ENCODE peak calls at places on chromosomes 13 and 19, in four cellular contexts. F is CD4-positive, alpha-beta memory T cell; V is spleen; J is Karpas-422. U is an unnamed sample. For H3K4me1, the result is how much of the 10 kb centered on the place peaks cover.

GRCh38 chr13:106548064-106548696 is 12.7 kb upstream of the EFNB2 start:
- DNase-seq in V (no peak), F (no peak), J (no peak), U (no peak)

GRCh38 chr13:78137404-78138142 is 218.9 kb upstream of the EDNRB start:
- DNase-seq in F (no peak), V (no peak), J (peak), U (no peak)

GRCh38 chr19:5718032-5718578 is 1.8 kb downstream of the LONP1 start:
- DNase-seq in J (no peak), F (no peak), V (no peak), U (no peak)

GRCh38 chr13:76994281-76994680 is 2.4 kb downstream of the CLN5 start:
- DNase-seq in F (no peak), J (no peak), V (no peak), U (no peak)

GRCh38 chr13:70666883-70667282 is 558.6 kb upstream of the KLHL1 start:
- DNase-seq in J (no peak), F (no peak), V (no peak), U (no peak)

GRCh38 chr13:60417734-60418133 is 20.7 kb downstream of the TDRD3 start:
- DNase-seq in J (no peak), V (no peak), F (no peak), U (no peak)

GRCh38 chr13:80307401-80307987 is 33.4 kb downstream of the SPRY2 start:
- DNase-seq in F (no peak), V (no peak), J (no peak), U (no peak)

GRCh38 chr19:56969726-56970125 is 129.2 kb upstream of the PEG3 start:
- DNase-seq in V (no peak), F (no peak), J (no peak), U (no peak)

GRCh38 chr13:92950771-92951170 is 275.8 kb upstream of the GPC6 start:
- DNase-seq in F (no peak), V (no peak), J (no peak), U (no peak)

GRCh38 chr19:47430041-47430802 is 10.9 kb upstream of the MEIS3 start:
- DNase-seq in V (no peak), F (peak), J (no peak), U (peak)

GRCh38 chr19:48461651-48461981 is 6.2 kb downstream of the KCNJ14 start:
- DNase-seq in F (no peak), J (no peak), V (no peak), U (no peak)

GRCh38 chr13:46712524-46712923 is 84.4 kb downstream of the ESD start:
- DNase-seq in F (no peak), J (no peak), V (no peak), U (no peak)

GRCh38 chr13:105410602-105411001 is 1124.9 kb downstream of the EFNB2 start:
- DNase-seq in V (peak), J (peak), F (peak), U (peak)

GRCh38 chr19:47099576-47100050 is 14.0 kb downstream of the ZC3H4 start:
- DNase-seq in V (peak), J (no peak), F (no peak), U (no peak)

GRCh38 chr19:34364830-34365462 is at the start of gene GPI:
- DNase-seq in F (peak), V (peak), J (peak), U (peak)

GRCh38 chr13:72507394-72508199 is 219.8 kb downstream of the MZT1 start:
- DNase-seq in F (no peak), V (no peak), J (no peak), U (no peak)

GRCh38 chr13:24328145-24328544 is 18.8 kb downstream of the C1QTNF9 start:
- DNase-seq in J (no peak), V (no peak), F (no peak), U (no peak)

GRCh38 chr13:79886601-79887000 is 405.6 kb downstream of the NDFIP2 start:
- DNase-seq in V (no peak), F (no peak), J (no peak), U (no peak)

GRCh38 chr13:48602296-48603040 is 51.3 kb upstream of the CYSLTR2 start:
- DNase-seq in V (no peak), F (no peak), J (no peak), U (no peak)

GRCh38 chr13:67366533-67366932 is 136.4 kb upstream of the PCDH9 start:
- DNase-seq in J (peak), V (no peak), F (no peak), U (no peak)

GRCh38 chr13:113907637-113908617 is 44.1 kb upstream of the GAS6 start:
- DNase-seq in V (no peak), F (no peak), J (no peak), U (peak)

GRCh38 chr19:11754663-11755062 is 12.1 kb upstream of the ZNF441 start:
- DNase-seq in F (no peak), J (no peak), V (no peak), U (no peak)

GRCh38 chr19:45440873-45441654 is 17.3 kb upstream of the ERCC1 start:
- DNase-seq in F (no peak), V (no peak), J (no peak), U (no peak)

GRCh38 chr19:32173836-32174235 is 171.6 kb upstream of the ZNF507 start:
- DNase-seq in V (no peak), J (no peak), F (no peak), U (peak)

GRCh38 chr13:97544041-97544765 is 110.2 kb downstream of the RAP2A start:
- DNase-seq in V (no peak), F (no peak), J (no peak), U (no peak)

GRCh38 chr13:29707876-29708543 is 112.5 kb upstream of the SLC7A1 start:
- DNase-seq in F (no peak), V (no peak), J (peak), U (peak)

GRCh38 chr19:45469835-45470146 is 2.0 kb downstream of the FOSB start:
- DNase-seq in J (peak), V (no peak), F (no peak), U (no peak)

GRCh38 chr19:29188704-29189375 is 24.1 kb downstream of the UQCRFS1 start:
- DNase-seq in V (no peak), J (no peak), F (no peak), U (no peak)

GRCh38 chr13:106376411-106377112 is 158.9 kb downstream of the EFNB2 start:
- DNase-seq in F (no peak), J (no peak), V (no peak), U (no peak)

GRCh38 chr13:41562083-41562482 is 104.7 kb downstream of the RGCC start:
- DNase-seq in F (no peak), V (no peak), J (no peak), U (peak)

GRCh38 chr13:43087960-43088580 is 64.7 kb downstream of the DNAJC15 start:
- DNase-seq in J (no peak), V (no peak), F (no peak), U (no peak)

GRCh38 chr19:33219261-33219812 is 6.3 kb downstream of the SLC7A10 start:
- DNase-seq in V (no peak), F (no peak), J (no peak), U (no peak)

GRCh38 chr19:28468701-28469459 is 744.1 kb downstream of the UQCRFS1 start:
- DNase-seq in F (no peak), J (no peak), V (peak), U (peak)

GRCh38 chr19:49498475-49498874 is 2.2 kb downstream of the RPS11 start:
- DNase-seq in J (no peak), F (no peak), V (no peak), U (no peak)

GRCh38 chr13:33637978-33638743 is 179.8 kb upstream of the RFC3 start:
- DNase-seq in V (no peak), J (no peak), F (no peak), U (no peak)

GRCh38 chr13:98509271-98510155 is 67.4 kb downstream of the STK24 start:
- DNase-seq in F (peak), J (peak), V (no peak), U (peak)

GRCh38 chr19:40464059-40465024 is 1.2 kb downstream of the BLVRB start:
- DNase-seq in V (peak), J (peak), F (peak), U (peak)

GRCh38 chr13:32676242-32676641 is 90.0 kb downstream of the PDS5B start:
- DNase-seq in J (no peak), V (no peak), F (no peak), U (no peak)

DNA sequence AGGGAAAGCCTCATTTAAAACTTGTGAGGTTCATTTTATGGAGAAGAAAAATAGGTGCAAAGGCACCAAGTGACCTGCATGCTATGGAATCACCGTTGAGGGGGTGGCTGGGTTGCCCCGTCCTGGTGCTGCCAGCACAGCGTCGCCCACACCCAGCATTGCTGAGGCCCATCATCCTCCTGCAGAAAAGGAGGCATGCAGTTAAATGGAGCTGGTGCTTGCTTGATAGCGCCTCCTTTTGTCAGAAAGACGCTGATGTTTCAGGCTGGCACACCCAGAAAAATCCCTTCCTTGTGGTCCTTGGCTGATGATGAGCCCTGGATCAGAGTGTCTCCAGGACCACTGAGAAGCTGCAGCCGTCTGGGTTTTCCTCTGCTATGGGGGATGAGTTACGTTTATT is 36.9 kb downstream of the DHRS12 start:
- DNase-seq in V (no peak), J (peak), F (no peak), U (no peak)
- H3K27ac ChIP-seq in V (no peak), J (no peak), F (no peak), U (no peak)

GRCh38 chr19:1131718-1132552 is 28.1 kb downstream of the GPX4 start:
- DNase-seq in V (peak), J (peak), F (peak), U (peak)
- H3K4me1 ChIP-seq in V (half or more), J (under half), F (half or more), U (under half)

GRCh38 chr13:109376936-109377335 is 409.4 kb downstream of the IRS2 start:
- DNase-seq in V (no peak), J (no peak), F (no peak), U (no peak)
- H3K27ac ChIP-seq in V (no peak), J (no peak), F (no peak), U (no peak)

GRCh38 chr19:19452241-19453128 is 47.0 kb downstream of the GATAD2A start:
- DNase-seq in F (no peak), V (no peak), J (no peak), U (no peak)
- H3K4me1 ChIP-seq in F (half or more), V (half or more), J (under half), U (under half)

DNA sequence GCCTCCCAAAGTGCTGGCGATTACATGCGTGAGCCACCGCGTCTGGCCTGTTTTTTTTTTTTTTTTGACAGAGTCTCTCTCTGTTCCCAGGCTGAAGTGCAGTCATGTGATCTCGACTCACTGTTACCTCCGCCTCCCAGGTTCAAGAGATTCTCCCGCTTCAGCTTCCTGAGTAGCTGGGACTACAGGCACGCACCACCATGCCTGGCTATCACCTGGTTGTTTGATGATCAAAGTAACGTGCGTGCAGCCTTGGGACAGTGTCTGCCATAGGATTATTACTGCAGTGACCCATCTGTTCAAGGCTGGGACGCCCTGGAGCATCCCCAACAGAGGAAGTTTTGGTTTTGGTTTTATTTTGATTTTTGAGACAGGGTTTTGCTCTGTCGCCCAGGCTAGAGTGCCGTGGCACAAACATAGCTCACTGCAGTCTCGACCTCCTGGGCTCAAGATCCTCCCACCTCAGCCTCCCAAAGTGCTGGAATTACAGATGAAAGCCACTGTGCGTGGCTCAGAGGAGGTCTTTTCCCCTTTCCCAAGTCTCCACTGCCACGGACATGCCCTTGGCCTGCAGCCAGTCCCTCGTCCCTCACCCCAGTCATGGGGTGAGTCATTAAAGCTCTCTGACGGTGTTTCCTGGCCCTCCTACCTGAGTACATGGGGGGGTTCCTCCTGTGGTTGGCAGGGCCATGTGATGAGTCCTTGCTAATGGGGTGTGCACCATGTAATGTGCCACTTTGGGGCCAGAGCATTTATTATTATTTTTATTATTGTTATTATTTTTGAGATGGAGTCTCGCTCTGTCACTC is 65.6 kb downstream of the IER2 start:
- DNase-seq in F (peak), J (peak), V (no peak), U (no peak)
- H3K27ac ChIP-seq in F (peak), J (no peak), V (peak), U (no peak)

GRCh38 chr19:15297416-15298224 is 34.7 kb downstream of the BRD4 start:
- DNase-seq in J (no peak), F (peak), V (peak), U (peak)
- H3K4me1 ChIP-seq in J (half or more), F (half or more), V (half or more), U (under half)

GRCh38 chr19:3358919-3359849 is 7.2 kb upstream of the NFIC start:
- DNase-seq in V (peak), F (peak), J (peak), U (peak)
- H3K27ac ChIP-seq in V (peak), F (peak), J (no peak), U (peak)

GRCh38 chr19:38709119-38709518 is 35.2 kb downstream of the CAPN12 start:
- DNase-seq in V (no peak), F (no peak), J (no peak), U (no peak)

GRCh38 chr19:38709671-38710415 is 34.4 kb downstream of the CAPN12 start:
- DNase-seq in J (no peak), F (no peak), V (peak), U (no peak)

GRCh38 chr19:38711726-38712153 is 32.5 kb downstream of the CAPN12 start:
- DNase-seq in V (no peak), F (no peak), J (no peak), U (no peak)

GRCh38 chr19:38710928-38711725 is 33.1 kb downstream of the CAPN12 start:
- DNase-seq in V (no peak), F (no peak), J (no peak), U (no peak)

GRCh38 chr19:38710416-38710702 is 33.9 kb downstream of the CAPN12 start:
- DNase-seq in J (no peak), V (no peak), F (no peak), U (no peak)
- H3K4me1 ChIP-seq in J (under half), V (half or more), F (under half), U (under half)